ENCODE peak calls at places on chromosomes 7 and 10, in ten cellular contexts. V is Peyer's patch; G is ovary; Z is small intestine; M is astrocyte; H is lower lobe of right lung; D is CD8-positive, alpha-beta T cell; O is CD4-positive, alpha-beta T cell; W is esophagus squamous epithelium; J is MM.1S. C is an unnamed sample.
A peak's percentile ranks its signal among the peaks of the same experiment; 100 is the strongest.

GRCh38 chr7:40907286-40907685 is 772.5 kb downstream of the SUGCT start:
- DNase-seq in W (no peak), V (no peak), G (no peak), M (no peak), Z (no peak), H (no peak), O (no peak), D (no peak), J (no peak), C (no peak)

GRCh38 chr7:10662491-10662890 is 311.2 kb upstream of the PHF14 start:
- DNase-seq in O (no peak), J (no peak), V (no peak), G (no peak), W (no peak), H (no peak), D (no peak), Z (no peak), M (no peak), C (no peak)

GRCh38 chr10:105743343-105744056 is 1102.4 kb downstream of the SORCS3 start:
- DNase-seq in O (no peak), Z (no peak), M (no peak), H (no peak), G (no peak), J (no peak), D (no peak), W (no peak), V (no peak), C (no peak)

GRCh38 chr10:5628366-5628765 is 38.0 kb downstream of the ASB13 start:
- DNase-seq in J (no peak), G (no peak), D (no peak), O (no peak), V (no peak), H (no peak), Z (peak; percentile 65), W (no peak), M (no peak), C (no peak)

GRCh38 chr7:40704172-40704571 is 569.4 kb downstream of the SUGCT start:
- DNase-seq in H (no peak), M (no peak), D (no peak), G (no peak), Z (no peak), J (no peak), W (no peak), O (no peak), V (no peak), C (no peak)

GRCh38 chr10:10609379-10609955 is 408.2 kb upstream of the CELF2 start:
- DNase-seq in V (no peak), H (no peak), D (no peak), W (no peak), J (no peak), O (no peak), G (no peak), Z (no peak), M (no peak), C (no peak)

GRCh38 chr10:86376852-86377796 is 10.5 kb upstream of the GRID1 start:
- DNase-seq in O (peak; percentile 73), Z (peak; percentile 58), W (no peak), V (peak; percentile 88), H (peak; percentile 85), J (peak; percentile 73), M (no peak), G (peak; percentile 81), D (peak; percentile 79), C (no peak)

GRCh38 chr10:613217-613616 is 76.3 kb downstream of the DIP2C start:
- DNase-seq in M (no peak), H (peak; percentile 73), O (no peak), J (no peak), W (no peak), G (no peak), D (no peak), V (no peak), Z (peak; percentile 63), C (no peak)

GRCh38 chr10:74150151-74151056 is at the start of gene AP3M1:
- DNase-seq in G (peak; percentile 85), H (peak; percentile 90), D (peak; percentile 72), W (peak; percentile 65), M (peak; percentile 17), Z (no peak), V (peak; percentile 88), J (peak; percentile 90), O (peak; percentile 67), C (no peak)

GRCh38 chr10:12844796-12845524 is 156.6 kb downstream of the CCDC3 start:
- DNase-seq in G (no peak), H (no peak), D (no peak), V (no peak), O (no peak), J (no peak), W (no peak), M (peak; percentile 91), Z (peak; percentile 8), C (no peak)

GRCh38 chr7:135512135-135512887 is 2.4 kb upstream of the CNOT4 start:
- DNase-seq in W (no peak), J (peak; percentile 91), O (no peak), V (no peak), H (no peak), M (peak; percentile 39), Z (peak; percentile 66), D (no peak), G (no peak), C (no peak)

GRCh38 chr10:42930516-42931205 is 146.2 kb upstream of the RET start:
- DNase-seq in V (no peak), H (no peak), J (no peak), W (no peak), O (no peak), G (no peak), D (no peak), M (no peak), Z (no peak), C (no peak)

GRCh38 chr10:13769926-13770325 is 183.2 kb downstream of the PRPF18 start:
- DNase-seq in W (no peak), Z (no peak), J (no peak), H (no peak), O (no peak), G (no peak), V (no peak), D (no peak), M (peak; percentile 58), C (no peak)

GRCh38 chr7:121202834-121203233 is 126.0 kb upstream of the WNT16 start:
- DNase-seq in M (no peak), O (no peak), V (no peak), W (no peak), J (no peak), Z (no peak), G (no peak), H (no peak), D (no peak), C (no peak)

GRCh38 chr7:75823198-75823910 is 9.7 kb upstream of the CCL24 start:
- DNase-seq in Z (peak; percentile 66), W (no peak), V (peak; percentile 51), M (no peak), H (no peak), G (no peak), O (no peak), J (no peak), D (no peak), C (no peak)

GRCh38 chr10:68315582-68315981 is 16.3 kb upstream of the HNRNPH3 start:
- DNase-seq in M (no peak), O (no peak), V (peak; percentile 54), J (no peak), G (no peak), D (no peak), Z (peak; percentile 80), W (no peak), H (no peak), C (no peak)

DNA sequence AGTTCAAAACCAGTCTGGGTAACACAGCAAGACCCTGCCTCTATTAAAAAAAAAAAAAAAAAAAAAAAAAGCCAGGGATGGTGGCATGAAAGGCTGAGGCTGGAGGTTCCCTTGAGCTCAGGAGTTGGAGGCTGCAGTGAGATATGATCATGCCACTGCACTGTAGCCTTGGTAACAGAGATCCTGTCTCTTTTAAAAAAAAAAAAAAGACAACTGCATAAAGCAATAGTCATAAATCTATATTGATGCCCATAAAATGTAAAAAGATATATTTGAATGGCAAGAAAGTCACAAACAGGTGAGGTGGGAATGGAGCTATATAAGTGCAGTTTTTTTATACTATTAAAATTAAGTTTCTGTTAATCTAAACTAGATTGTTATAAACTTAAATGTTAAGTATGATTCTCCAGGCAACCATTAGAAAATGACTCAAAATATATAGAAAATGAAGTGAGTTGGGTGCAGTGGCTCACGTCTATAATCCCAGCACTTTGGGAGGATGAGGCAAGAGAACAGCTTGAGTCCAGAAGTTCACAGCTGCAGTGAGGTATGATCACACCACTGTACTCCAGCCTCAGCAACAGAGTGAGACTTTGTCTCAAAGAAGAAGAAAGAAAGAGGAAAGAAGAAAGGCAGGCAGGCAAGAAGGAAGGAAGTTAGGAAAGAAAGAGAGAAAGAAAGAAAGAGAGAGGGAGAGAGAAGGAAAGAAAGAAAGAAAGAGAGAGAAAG is 13.4 kb upstream of the HNRNPH3 start:
- DNase-seq in W (no peak), M (no peak), G (no peak), H (no peak), V (no peak), Z (peak; percentile 89), J (no peak), O (no peak), D (no peak), C (no peak)
- H3K27ac ChIP-seq in W (no peak overlapping the region), M (no peak overlapping the region), G (no peak overlapping the region), H (no peak overlapping the region), V (peak overlapping the region; percentile 25), Z (peak overlapping the region; percentile 32), J (no peak overlapping the region), O (no peak overlapping the region), D (no peak overlapping the region), C (no peak overlapping the region)

GRCh38 chr10:34236927-34237326 is 578.2 kb downstream of the PARD3 start:
- DNase-seq in Z (no peak), W (no peak), M (peak; percentile 14), V (no peak), H (no peak), O (no peak), D (no peak), J (peak; percentile 40), G (no peak), C (no peak)
- H3K27ac ChIP-seq in Z (no peak overlapping the region), W (no peak overlapping the region), M (no peak overlapping the region), V (no peak overlapping the region), H (no peak overlapping the region), O (no peak overlapping the region), D (no peak overlapping the region), J (no peak overlapping the region), G (no peak overlapping the region), C (no peak overlapping the region)

GRCh38 chr7:116572036-116572435 is 47.2 kb downstream of the CAV1 start:
- DNase-seq in J (no peak), H (no peak), M (no peak), Z (no peak), D (no peak), W (no peak), V (no peak), O (no peak), G (no peak), C (no peak)
- H3K27ac ChIP-seq in J (no peak overlapping the region), H (no peak overlapping the region), M (peak overlapping the region; percentile 82), Z (no peak overlapping the region), D (no peak overlapping the region), W (peak overlapping the region; percentile 56), V (no peak overlapping the region), O (no peak overlapping the region), G (no peak overlapping the region), C (no peak overlapping the region)

DNA sequence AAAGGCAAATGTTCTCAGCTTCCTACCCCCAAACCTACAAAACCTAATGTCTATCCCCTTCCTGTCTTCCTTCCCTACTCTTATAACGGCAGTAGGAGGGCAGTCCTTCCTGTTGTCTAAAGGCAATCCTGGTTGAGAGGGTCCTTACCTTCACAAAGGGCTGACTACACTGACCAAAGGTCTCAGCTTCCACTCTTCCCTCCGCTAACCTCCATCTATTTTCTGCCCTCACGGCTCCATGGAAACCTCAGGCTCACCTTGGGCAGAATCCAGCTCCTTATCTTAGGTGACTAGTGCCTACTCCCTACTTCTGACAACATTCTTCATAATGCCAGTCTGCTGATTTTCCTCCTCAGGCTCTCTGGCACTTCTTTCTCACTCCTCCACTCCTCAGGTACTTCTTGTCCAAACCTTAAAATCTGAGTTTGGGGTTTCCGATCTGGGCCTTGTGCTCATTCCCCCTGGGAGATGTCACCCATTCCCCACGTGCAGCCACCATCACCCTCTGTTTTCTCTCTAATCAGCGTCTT is 542 bp downstream of the FBXL13 start:
- DNase-seq in W (no peak), M (no peak), J (no peak), O (no peak), G (no peak), D (no peak), H (no peak), V (no peak), Z (peak; percentile 74), C (no peak)
- H3K27ac ChIP-seq in W (peak overlapping the region; percentile 91), M (peak overlapping the region; percentile 67), J (peak overlapping the region; percentile 72), O (peak overlapping the region; percentile 42), G (peak overlapping the region; percentile 50), D (peak overlapping the region; percentile 81), H (peak overlapping the region; percentile 92), V (peak overlapping the region; percentile 83), Z (peak overlapping the region; percentile 49), C (no peak overlapping the region)